ENCODE peak calls at places on chromosome 10, in five cellular contexts. T, L, R, K and W are unnamed samples.

GRCh38 chr10:21318768-21319167 is 206.7 kb downstream of the SKIDA1 start:
- DNase-seq in L (no peak), K (no peak), R (no peak), T (no peak), W (no peak)

GRCh38 chr10:31928531-31929259 is at the start of gene ARHGAP12:
- DNase-seq in K (peak), T (peak), R (peak), L (peak), W (peak)

GRCh38 chr10:78437407-78437768 is 403.7 kb downstream of the RPS24 start:
- DNase-seq in R (no peak), K (no peak), L (no peak), T (peak), W (no peak)

GRCh38 chr10:91614254-91614624 is 18.6 kb downstream of the PPP1R3C start:
- DNase-seq in T (no peak), K (no peak), R (no peak), L (no peak), W (no peak)

GRCh38 chr10:124278356-124278755 is 140.4 kb downstream of the OAT start:
- DNase-seq in K (no peak), T (no peak), L (no peak), R (no peak), W (no peak)

GRCh38 chr10:98041352-98042043 is 11.1 kb upstream of the CRTAC1 start:
- DNase-seq in L (no peak), T (peak), K (peak), R (peak), W (peak)

GRCh38 chr10:102714621-102715455 is at the start of gene SFXN2:
- DNase-seq in R (no peak), L (no peak), K (no peak), T (peak), W (no peak)

GRCh38 chr10:114694735-114695134 is 36.7 kb upstream of the ABLIM1 start:
- DNase-seq in T (peak), R (no peak), K (no peak), L (no peak), W (peak)

DNA sequence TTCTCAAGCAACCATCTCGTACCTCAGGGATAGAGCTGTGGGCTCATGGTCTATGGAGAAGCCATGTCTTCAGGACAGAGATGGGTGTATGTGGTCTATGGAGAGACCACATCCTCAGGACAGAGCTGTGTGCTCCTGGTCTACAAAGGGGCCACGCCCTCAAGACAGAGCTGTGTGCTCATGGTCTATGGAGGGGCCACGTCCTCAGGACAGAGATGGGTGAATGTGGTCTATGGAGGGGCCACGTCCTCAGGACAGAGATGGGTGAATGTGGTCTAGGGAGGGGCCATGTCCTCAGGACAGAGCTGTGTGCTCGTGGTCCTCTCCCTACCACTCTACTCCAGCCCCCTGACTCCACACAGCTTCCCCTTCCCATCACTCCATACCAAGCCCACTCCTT is 117.8 kb downstream of the WDR37 start:
- DNase-seq in T (no peak), L (no peak), R (no peak), K (no peak), W (no peak)
- H3K4me3 ChIP-seq in T (no peak), L (no peak), R (no peak), K (no peak), W (no peak)

DNA sequence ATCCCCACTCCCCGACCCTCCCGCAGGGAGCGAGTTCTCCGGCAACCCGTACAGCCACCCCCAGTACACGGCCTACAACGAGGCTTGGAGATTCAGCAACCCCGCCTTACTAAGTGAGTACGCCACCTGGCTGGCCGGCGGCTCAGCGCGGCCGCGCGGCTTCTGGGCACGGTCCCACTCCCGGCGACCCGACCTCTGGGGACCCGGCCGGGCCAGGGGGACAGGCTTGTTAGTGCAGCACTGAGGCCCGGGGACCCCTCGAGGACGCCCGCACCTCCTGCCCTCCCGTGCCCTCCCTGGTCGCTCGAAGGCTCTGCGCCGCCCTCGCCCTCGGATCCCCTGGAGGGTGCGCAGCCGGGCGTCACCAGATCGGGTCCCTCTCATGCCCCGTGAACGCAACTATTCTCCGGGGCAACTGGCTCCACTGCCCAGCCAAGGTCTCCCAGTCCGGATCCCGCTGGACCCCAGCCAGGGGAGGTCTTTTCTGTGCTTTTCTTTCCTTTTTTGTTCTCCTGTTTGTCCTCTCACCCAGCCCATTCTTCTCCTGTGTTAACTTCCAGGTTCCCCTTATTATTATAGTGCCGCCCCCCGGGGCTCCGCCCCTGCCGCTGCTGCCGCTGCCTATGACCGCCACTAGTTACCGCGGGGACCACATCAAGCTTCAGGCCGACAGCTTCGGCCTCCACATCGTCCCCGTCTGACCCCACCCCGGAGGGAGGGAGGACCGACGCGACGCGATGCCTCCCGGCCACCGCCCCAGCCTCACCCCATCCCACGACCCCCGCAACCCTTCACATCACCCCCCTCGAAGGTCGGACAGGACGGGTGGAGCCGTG is 81.8 kb downstream of the PAX2 start:
- DNase-seq in R (no peak), L (no peak), T (no peak), K (peak), W (no peak)
- H3K4me3 ChIP-seq in R (no peak), L (peak), T (peak), K (peak), W (no peak)

GRCh38 chr10:127277063-127277462 is 80.7 kb upstream of the INSYN2A start:
- DNase-seq in K (no peak), R (no peak), T (no peak), L (no peak), W (no peak)
- H3K4me3 ChIP-seq in K (no peak), R (no peak), T (no peak), L (no peak), W (no peak)

GRCh38 chr10:122830965-122831353 is 14.7 kb downstream of the CUZD1 start:
- DNase-seq in K (no peak), R (no peak), T (no peak), L (no peak), W (no peak)
- H3K4me3 ChIP-seq in K (no peak), R (no peak), T (no peak), L (no peak), W (no peak)

GRCh38 chr10:17235136-17235535 is 7.1 kb downstream of the VIM start:
- DNase-seq in L (no peak), R (no peak), T (no peak), K (no peak), W (no peak)

GRCh38 chr10:17233534-17233933 is 5.5 kb downstream of the VIM start:
- DNase-seq in L (peak), K (no peak), R (no peak), T (no peak), W (no peak)

GRCh38 chr10:17234541-17234940 is 6.5 kb downstream of the VIM start:
- DNase-seq in L (no peak), K (no peak), T (no peak), R (no peak), W (no peak)

GRCh38 chr10:17229967-17230682 is 2.1 kb downstream of the VIM start:
- DNase-seq in L (peak), K (peak), R (peak), T (peak), W (peak)

GRCh38 chr10:17232276-17232987 is 4.4 kb downstream of the VIM start:
- DNase-seq in T (peak), L (no peak), K (no peak), R (no peak), W (no peak)
- H3K4me3 ChIP-seq in T (no peak), L (peak), K (peak), R (peak), W (no peak)

DNA sequence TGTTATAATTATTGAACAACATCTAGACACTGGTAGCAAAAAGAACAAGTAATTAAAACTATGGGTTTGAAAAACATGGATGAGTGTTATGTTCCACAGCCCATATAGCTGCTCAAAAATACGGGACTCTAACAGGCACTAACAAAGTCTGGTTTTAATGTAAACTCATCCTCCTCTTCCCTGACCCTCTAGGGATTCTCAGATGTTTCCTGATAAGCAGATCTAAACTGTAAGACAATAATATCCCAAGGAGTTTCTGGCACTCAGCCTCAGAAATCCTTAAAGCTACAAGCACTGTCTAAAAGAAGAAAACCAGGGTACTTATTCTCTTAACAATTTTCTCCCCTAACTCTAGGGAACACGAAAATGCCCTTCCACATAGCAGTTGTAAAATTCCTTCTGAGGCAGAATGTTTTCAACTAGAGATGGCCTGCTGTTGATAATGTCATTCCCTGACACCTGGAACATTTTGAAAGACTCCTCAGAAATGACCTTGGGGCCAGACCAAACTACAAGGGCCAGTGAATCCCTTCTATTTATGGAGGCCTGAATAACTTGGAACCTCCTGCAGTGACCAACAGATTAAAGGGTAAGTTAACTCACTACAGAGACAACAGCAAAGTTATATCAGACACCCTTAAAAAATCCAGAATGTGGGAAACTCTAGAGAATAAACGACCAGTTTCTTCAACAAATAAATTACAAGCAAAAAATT is 12.7 kb downstream of the DNMBP start:
- DNase-seq in R (no peak), T (no peak), K (no peak), L (no peak), W (no peak)
- H3K4me3 ChIP-seq in R (no peak), T (no peak), K (no peak), L (no peak), W (no peak)

GRCh38 chr10:32951111-32951510 is 6.9 kb downstream of the ITGB1 start:
- DNase-seq in K (no peak), L (no peak), T (no peak), R (no peak), W (no peak)
- H3K4me3 ChIP-seq in K (no peak), L (no peak), T (no peak), R (no peak), W (no peak)

GRCh38 chr10:14009315-14010082 is 321.2 kb downstream of the FRMD4A start:
- DNase-seq in K (no peak), L (no peak), R (no peak), T (no peak), W (peak)
- H3K4me3 ChIP-seq in K (peak), L (peak), R (peak), T (no peak), W (no peak)